ENCODE peak calls at places on chromosomes 2 and 18, in eight cellular contexts. B is ovary, O is astrocyte of the spinal cord, Z is MCF 10A, C is PC-9, K is cardiac fibroblast, R is HFFc6, W is endothelial cell. V is an unnamed sample.

GRCh38 chr18:21439453-21439852 is 161.1 kb downstream of the ESCO1 start:
- DNase-seq in C (peak), R (peak), W (no peak), K (peak), B (no peak), Z (peak), O (peak), V (no peak)

GRCh38 chr18:59233017-59233410 is 13.1 kb downstream of the GRP start:
- DNase-seq in Z (no peak), W (no peak), O (no peak), B (no peak), K (no peak), R (peak), C (no peak), V (no peak)

GRCh38 chr2:122885436-122885835 is 1130.0 kb downstream of the TSN start:
- DNase-seq in K (no peak), Z (peak), B (no peak), O (no peak), C (no peak), W (no peak), R (no peak), V (no peak)

GRCh38 chr2:241850544-241851324 is 8.0 kb downstream of the PDCD1 start:
- DNase-seq in C (peak), Z (no peak), R (no peak), B (no peak), W (no peak), K (no peak), O (no peak), V (no peak)

GRCh38 chr2:102664439-102665042 is 45.2 kb downstream of the SLC9A2 start:
- DNase-seq in B (no peak), C (peak), O (no peak), W (no peak), R (peak), K (peak), Z (peak), V (no peak)

GRCh38 chr2:200592414-200593075 is 6.7 kb downstream of the AOX1 start:
- DNase-seq in R (no peak), K (peak), C (no peak), B (no peak), Z (no peak), W (peak), O (peak), V (peak)

GRCh38 chr2:239472220-239472775 is 71.5 kb upstream of the HDAC4 start:
- DNase-seq in C (no peak), B (no peak), W (no peak), O (no peak), R (no peak), K (no peak), Z (no peak), V (no peak)

GRCh38 chr2:182565941-182566567 is 139.2 kb upstream of the PDE1A start:
- DNase-seq in R (no peak), C (no peak), Z (no peak), B (no peak), W (no peak), O (no peak), K (no peak), V (no peak)

GRCh38 chr2:189142893-189143759 is 36.4 kb downstream of the COL5A2 start:
- DNase-seq in K (peak), B (no peak), Z (peak), O (no peak), W (peak), C (peak), R (peak), V (peak)

GRCh38 chr2:237987263-237987662 is 20.4 kb downstream of the UBE2F start:
- DNase-seq in R (no peak), B (no peak), C (no peak), W (no peak), O (no peak), Z (no peak), K (no peak), V (no peak)

GRCh38 chr18:5890606-5891360 is 4.5 kb downstream of the TMEM200C start:
- DNase-seq in R (no peak), Z (no peak), O (no peak), W (peak), K (peak), C (no peak), B (peak), V (peak)

GRCh38 chr18:74745658-74746403 is 148.2 kb downstream of the ZNF407 start:
- DNase-seq in O (peak), C (peak), K (peak), B (no peak), R (peak), Z (peak), W (no peak), V (no peak)

GRCh38 chr2:171134624-171135230 is 26.0 kb downstream of the TLK1 start:
- DNase-seq in C (no peak), K (peak), B (no peak), W (no peak), Z (no peak), O (no peak), R (no peak), V (no peak)

GRCh38 chr2:200615247-200615646 is 29.4 kb downstream of the AOX1 start:
- DNase-seq in W (no peak), O (peak), B (no peak), R (peak), K (peak), Z (peak), C (peak), V (no peak)

GRCh38 chr2:73917296-73917695 is 9.4 kb upstream of the DGUOK start:
- DNase-seq in O (no peak), K (no peak), Z (no peak), B (no peak), R (no peak), W (no peak), C (no peak), V (no peak)

GRCh38 chr2:73917696-73918207 is 8.9 kb upstream of the DGUOK start:
- DNase-seq in C (no peak), Z (no peak), R (no peak), W (no peak), B (no peak), K (no peak), O (no peak), V (no peak)

GRCh38 chr2:73919596-73920228 is 7.0 kb upstream of the DGUOK start:
- DNase-seq in O (no peak), C (no peak), Z (no peak), B (no peak), R (no peak), W (no peak), K (no peak), V (no peak)

GRCh38 chr2:73920577-73921545 is 5.8 kb upstream of the DGUOK start:
- DNase-seq in K (peak), C (peak), O (no peak), R (no peak), W (peak), B (no peak), Z (peak), V (peak)

GRCh38 chr2:73918856-73919255 is 7.8 kb upstream of the DGUOK start:
- DNase-seq in K (no peak), W (no peak), C (no peak), Z (no peak), O (no peak), R (no peak), B (no peak), V (no peak)
- TF ChIP-seq CTCF in K (no peak), W (no peak), C (no peak), Z (no peak), O (no peak), R (no peak), B (no peak), V (no peak)

GRCh38 chr2:234565842-234566619 is 69.2 kb upstream of the ARL4C start:
- DNase-seq in R (no peak), Z (no peak), O (no peak), C (no peak), W (no peak), K (no peak), B (no peak), V (no peak)

GRCh38 chr2:234565201-234565600 is 68.3 kb upstream of the ARL4C start:
- DNase-seq in K (no peak), C (no peak), R (no peak), Z (no peak), O (no peak), B (no peak), W (no peak), V (no peak)

GRCh38 chr2:234559609-234560008 is 62.7 kb upstream of the ARL4C start:
- DNase-seq in B (no peak), C (peak), Z (no peak), K (no peak), W (no peak), R (no peak), O (no peak), V (no peak)

GRCh38 chr2:234566622-234567021 is 69.7 kb upstream of the ARL4C start:
- DNase-seq in O (no peak), K (no peak), W (no peak), R (no peak), B (no peak), C (no peak), Z (no peak), V (no peak)

DNA sequence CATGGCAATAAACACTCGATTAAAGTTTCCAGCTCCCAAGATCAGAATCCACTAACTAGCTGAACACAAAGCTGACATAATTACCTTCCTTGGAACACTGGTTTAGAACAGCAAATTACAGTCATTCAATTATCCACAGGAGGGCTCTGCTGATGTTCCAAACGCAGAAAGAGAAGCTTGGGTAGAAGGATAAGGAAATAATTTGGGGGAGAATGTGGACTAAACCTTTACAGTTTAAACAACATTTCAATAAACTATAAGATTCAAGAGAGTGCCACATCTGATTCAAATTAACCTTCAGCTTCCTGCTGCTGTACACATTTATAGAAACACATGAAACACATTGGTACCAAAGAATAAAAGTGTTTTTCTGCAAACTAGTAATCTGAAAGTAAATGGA is 67.8 kb upstream of the ARL4C start:
- DNase-seq in W (no peak), O (peak), R (peak), K (peak), Z (no peak), C (no peak), B (no peak), V (no peak)
- TF ChIP-seq CTCF in W (no peak), O (peak), R (peak), K (no peak), Z (no peak), C (peak), B (no peak), V (no peak)

DNA sequence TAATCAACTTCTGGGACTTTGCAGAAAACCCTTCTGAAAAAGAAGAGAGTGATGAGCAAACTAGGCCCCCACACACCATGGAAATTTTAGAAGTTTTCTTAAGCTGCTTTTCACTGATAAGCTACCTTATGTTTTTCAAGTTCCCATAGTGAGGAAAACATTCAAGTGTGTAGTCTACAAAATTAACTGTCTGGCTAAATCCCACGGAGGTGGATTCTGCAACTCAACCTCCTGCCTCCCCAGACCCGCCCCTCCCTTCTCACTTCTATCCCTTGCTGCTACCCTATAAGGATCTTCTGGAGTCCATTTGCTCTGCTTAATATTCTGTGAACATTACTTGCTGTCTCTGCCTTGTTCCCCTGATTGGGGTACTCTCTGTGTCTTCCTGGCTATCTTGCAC is 163.1 kb downstream of the KCNE4 start:
- DNase-seq in Z (no peak), O (peak), C (no peak), B (no peak), K (no peak), R (no peak), W (no peak), V (no peak)
- TF ChIP-seq CTCF in Z (no peak), O (no peak), C (no peak), B (no peak), K (no peak), R (no peak), W (no peak), V (no peak)

GRCh38 chr18:75977069-75977468 is 518.0 kb downstream of the ZNF516 start:
- DNase-seq in B (no peak), O (peak), Z (no peak), K (no peak), W (no peak), C (no peak), R (peak), V (no peak)

GRCh38 chr18:75984853-75985252 is 510.2 kb downstream of the ZNF516 start:
- DNase-seq in W (no peak), R (no peak), Z (no peak), K (no peak), C (no peak), B (no peak), O (no peak), V (no peak)

DNA sequence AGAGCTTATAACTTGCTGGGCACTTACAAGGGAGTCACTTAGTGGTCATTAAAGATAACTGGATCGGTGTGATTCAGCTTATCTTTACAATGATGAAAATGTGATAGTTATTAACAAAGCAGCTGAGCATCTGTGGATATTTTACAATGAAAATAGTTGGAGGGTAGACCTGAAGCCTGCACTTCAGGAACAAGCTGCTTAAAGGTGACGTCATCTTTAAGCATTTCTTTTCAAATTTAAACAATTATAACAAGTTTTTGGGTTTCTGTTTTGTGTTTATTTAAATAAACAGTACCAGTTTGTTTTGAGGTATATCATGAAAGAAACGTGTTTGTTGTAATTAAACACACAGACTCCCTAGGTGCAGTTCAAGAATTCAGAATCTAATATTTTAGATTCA is 513.9 kb downstream of the ZNF516 start:
- DNase-seq in O (no peak), Z (no peak), R (no peak), W (no peak), B (no peak), C (no peak), K (no peak), V (no peak)
- TF ChIP-seq CTCF in O (no peak), Z (no peak), R (no peak), W (no peak), B (no peak), C (no peak), K (no peak), V (no peak)

GRCh38 chr18:68662779-68663178 is 52.1 kb downstream of the TMX3 start:
- DNase-seq in K (peak), W (no peak), Z (peak), C (no peak), B (no peak), O (peak), R (peak), V (no peak)
- TF ChIP-seq CTCF in K (peak), W (no peak), Z (no peak), C (no peak), B (no peak), O (peak), R (peak), V (no peak)

DNA sequence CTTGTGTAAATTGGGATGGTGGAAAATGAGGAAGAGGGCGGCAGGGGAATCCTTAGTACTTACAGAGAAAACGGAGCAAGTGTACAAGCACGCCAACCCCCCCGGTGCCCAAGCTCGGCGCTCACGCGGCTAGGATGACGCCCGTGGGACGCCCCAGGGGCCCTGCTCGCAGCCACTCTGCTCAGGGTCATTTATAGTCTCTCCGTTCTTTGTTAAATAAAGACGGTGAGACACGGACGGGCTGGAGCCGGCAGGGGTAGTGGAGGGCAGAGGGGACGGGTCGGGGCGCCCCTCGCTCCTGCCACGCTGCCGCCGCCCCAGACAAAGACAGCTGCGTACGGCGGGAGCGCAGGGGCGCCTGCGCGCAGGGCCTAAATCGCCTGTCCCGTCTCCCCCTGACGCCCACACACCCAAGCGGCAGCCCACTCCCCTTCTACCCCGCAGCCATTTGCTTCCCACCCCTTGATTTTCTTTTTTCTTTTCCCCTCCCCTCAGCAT is 37.8 kb downstream of the PCBP1 start:
- DNase-seq in O (peak), R (no peak), W (peak), K (peak), Z (peak), C (no peak), B (peak), V (peak)
- TF ChIP-seq CTCF in O (no peak), R (no peak), W (no peak), K (no peak), Z (no peak), C (no peak), B (no peak), V (no peak)

GRCh38 chr18:4020026-4020425 is 435.1 kb downstream of the DLGAP1 start:
- DNase-seq in C (no peak), O (no peak), R (no peak), B (no peak), K (no peak), W (no peak), Z (no peak), V (no peak)

GRCh38 chr18:4016391-4017049 is 438.6 kb downstream of the DLGAP1 start:
- DNase-seq in C (no peak), Z (no peak), R (peak), W (no peak), B (no peak), K (no peak), O (no peak), V (no peak)

DNA sequence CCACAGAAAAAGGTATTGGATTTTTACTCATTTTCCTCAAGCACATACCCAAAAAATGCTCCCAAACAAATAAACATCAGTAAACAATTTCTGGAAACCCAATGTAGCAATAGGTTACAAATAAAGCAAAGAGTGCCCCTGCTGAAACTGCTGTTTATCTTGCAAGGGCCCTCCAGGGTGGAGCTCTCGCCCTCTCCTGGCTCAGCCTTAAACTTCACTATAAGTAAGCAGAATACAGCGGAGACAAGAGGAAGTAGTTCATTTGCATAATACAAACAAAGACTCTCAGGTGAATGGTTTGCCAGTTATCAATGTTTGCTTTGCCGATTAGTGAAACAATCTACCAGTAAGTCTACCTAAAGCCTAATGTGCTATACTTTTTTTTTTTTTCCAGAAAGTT is 437.6 kb downstream of the DLGAP1 start:
- DNase-seq in C (peak), K (peak), O (no peak), R (no peak), Z (peak), W (peak), B (no peak), V (no peak)
- TF ChIP-seq CTCF in C (peak), K (no peak), O (peak), R (peak), Z (no peak), W (peak), B (no peak), V (peak)

GRCh38 chr18:49899647-49900330 is 86.5 kb upstream of the ACAA2 start:
- DNase-seq in B (no peak), Z (no peak), K (no peak), C (no peak), W (peak), O (no peak), R (no peak), V (no peak)
- TF ChIP-seq CTCF in B (no peak), Z (peak), K (no peak), C (peak), W (no peak), O (no peak), R (no peak), V (no peak)

V was measured in nephron progenitor cell.